ENCODE peak calls at places on chromosome 18, in eight cellular contexts. One of them, this sample, is unnamed.

GRCh38 chr18:32906506-32907214 is 133.8 kb upstream of the KLHL14 start:
- DNase-seq in endothelial cell: no peak
- DNase-seq in GM12892: no peak
- DNase-seq in GM20000: no peak
- DNase-seq in frontal cortex: peak; percentile 8
- DNase-seq in activated T-helper 1 cell treated with Interleukin-2 at 50 U/mL for 16 hours: no peak
- DNase-seq in activated naive CD8-positive, alpha-beta T cell treated with anti-CD3 and anti-CD28 coated beads, Interleukin-2, amount 10 ng/mL, durations not matched to agents 7 days and 5 days: no peak
- DNase-seq in NAMALWA: peak; percentile 34
- DNase-seq in this sample: no peak

GRCh38 chr18:80258640-80259039 is 11.3 kb upstream of the PARD6G start:
- DNase-seq in NAMALWA: no peak
- DNase-seq in GM12892: no peak
- DNase-seq in activated naive CD8-positive, alpha-beta T cell treated with anti-CD3 and anti-CD28 coated beads, Interleukin-2, amount 10 ng/mL, durations not matched to agents 7 days and 5 days: no peak
- DNase-seq in endothelial cell: no peak
- DNase-seq in frontal cortex: no peak
- DNase-seq in activated T-helper 1 cell treated with Interleukin-2 at 50 U/mL for 16 hours: no peak
- DNase-seq in GM20000: peak; percentile 39
- DNase-seq in this sample: no peak

GRCh38 chr18:36179562-36180334 is 7.5 kb upstream of the MOCOS start:
- DNase-seq in endothelial cell: no peak
- DNase-seq in activated naive CD8-positive, alpha-beta T cell treated with anti-CD3 and anti-CD28 coated beads, Interleukin-2, amount 10 ng/mL, durations not matched to agents 7 days and 5 days: no peak
- DNase-seq in frontal cortex: no peak
- DNase-seq in GM20000: no peak
- DNase-seq in NAMALWA: no peak
- DNase-seq in activated T-helper 1 cell treated with Interleukin-2 at 50 U/mL for 16 hours: no peak
- DNase-seq in GM12892: no peak
- DNase-seq in this sample: peak; percentile 46

GRCh38 chr18:33934258-33934657 is 290.5 kb downstream of the NOL4 start:
- DNase-seq in activated T-helper 1 cell treated with Interleukin-2 at 50 U/mL for 16 hours: no peak
- DNase-seq in GM12892: no peak
- DNase-seq in frontal cortex: no peak
- DNase-seq in endothelial cell: no peak
- DNase-seq in GM20000: no peak
- DNase-seq in activated naive CD8-positive, alpha-beta T cell treated with anti-CD3 and anti-CD28 coated beads, Interleukin-2, amount 10 ng/mL, durations not matched to agents 7 days and 5 days: no peak
- DNase-seq in NAMALWA: no peak
- DNase-seq in this sample: no peak

GRCh38 chr18:73617981-73618380 is 529.7 kb downstream of the FBXO15 start:
- DNase-seq in GM20000: no peak
- DNase-seq in activated naive CD8-positive, alpha-beta T cell treated with anti-CD3 and anti-CD28 coated beads, Interleukin-2, amount 10 ng/mL, durations not matched to agents 7 days and 5 days: no peak
- DNase-seq in NAMALWA: no peak
- DNase-seq in frontal cortex: no peak
- DNase-seq in endothelial cell: no peak
- DNase-seq in GM12892: no peak
- DNase-seq in activated T-helper 1 cell treated with Interleukin-2 at 50 U/mL for 16 hours: no peak
- DNase-seq in this sample: no peak

GRCh38 chr18:27483266-27483665 is 298.2 kb upstream of the CHST9 start:
- DNase-seq in endothelial cell: no peak
- DNase-seq in NAMALWA: no peak
- DNase-seq in activated naive CD8-positive, alpha-beta T cell treated with anti-CD3 and anti-CD28 coated beads, Interleukin-2, amount 10 ng/mL, durations not matched to agents 7 days and 5 days: no peak
- DNase-seq in GM12892: no peak
- DNase-seq in frontal cortex: no peak
- DNase-seq in GM20000: no peak
- DNase-seq in activated T-helper 1 cell treated with Interleukin-2 at 50 U/mL for 16 hours: no peak
- DNase-seq in this sample: no peak

GRCh38 chr18:79366177-79367094 is 29.3 kb upstream of the NFATC1 start:
- DNase-seq in frontal cortex: no peak
- DNase-seq in activated T-helper 1 cell treated with Interleukin-2 at 50 U/mL for 16 hours: no peak
- DNase-seq in GM20000: no peak
- DNase-seq in NAMALWA: no peak
- DNase-seq in GM12892: no peak
- DNase-seq in activated naive CD8-positive, alpha-beta T cell treated with anti-CD3 and anti-CD28 coated beads, Interleukin-2, amount 10 ng/mL, durations not matched to agents 7 days and 5 days: no peak
- DNase-seq in endothelial cell: no peak
- DNase-seq in this sample: peak; percentile 32

GRCh38 chr18:44679912-44680270 is 797 bp upstream of the SETBP1 start:
- DNase-seq in GM20000: no peak
- DNase-seq in activated T-helper 1 cell treated with Interleukin-2 at 50 U/mL for 16 hours: no peak
- DNase-seq in activated naive CD8-positive, alpha-beta T cell treated with anti-CD3 and anti-CD28 coated beads, Interleukin-2, amount 10 ng/mL, durations not matched to agents 7 days and 5 days: peak; percentile 54
- DNase-seq in GM12892: peak; percentile 26
- DNase-seq in endothelial cell: peak; percentile 52
- DNase-seq in frontal cortex: peak; percentile 49
- DNase-seq in NAMALWA: peak; percentile 53
- DNase-seq in this sample: peak; percentile 1

GRCh38 chr18:78612801-78613200 is 366.8 kb upstream of the SALL3 start:
- DNase-seq in GM12892: no peak
- DNase-seq in endothelial cell: no peak
- DNase-seq in NAMALWA: no peak
- DNase-seq in activated naive CD8-positive, alpha-beta T cell treated with anti-CD3 and anti-CD28 coated beads, Interleukin-2, amount 10 ng/mL, durations not matched to agents 7 days and 5 days: no peak
- DNase-seq in activated T-helper 1 cell treated with Interleukin-2 at 50 U/mL for 16 hours: no peak
- DNase-seq in GM20000: no peak
- DNase-seq in frontal cortex: no peak
- DNase-seq in this sample: no peak

GRCh38 chr18:26677957-26678356 is 129.6 kb upstream of the KCTD1 start:
- DNase-seq in frontal cortex: no peak
- DNase-seq in GM20000: no peak
- DNase-seq in activated T-helper 1 cell treated with Interleukin-2 at 50 U/mL for 16 hours: no peak
- DNase-seq in GM12892: no peak
- DNase-seq in NAMALWA: no peak
- DNase-seq in endothelial cell: no peak
- DNase-seq in activated naive CD8-positive, alpha-beta T cell treated with anti-CD3 and anti-CD28 coated beads, Interleukin-2, amount 10 ng/mL, durations not matched to agents 7 days and 5 days: no peak
- DNase-seq in this sample: no peak

GRCh38 chr18:47492691-47493090 is 241.2 kb upstream of the SKOR2 start:
- DNase-seq in GM20000: no peak
- DNase-seq in GM12892: no peak
- DNase-seq in NAMALWA: no peak
- DNase-seq in endothelial cell: no peak
- DNase-seq in activated T-helper 1 cell treated with Interleukin-2 at 50 U/mL for 16 hours: no peak
- DNase-seq in activated naive CD8-positive, alpha-beta T cell treated with anti-CD3 and anti-CD28 coated beads, Interleukin-2, amount 10 ng/mL, durations not matched to agents 7 days and 5 days: no peak
- DNase-seq in frontal cortex: no peak
- DNase-seq in this sample: peak; percentile 72

GRCh38 chr18:54607213-54607934 is 16.3 kb downstream of the DYNAP start:
- DNase-seq in endothelial cell: no peak
- DNase-seq in GM12892: no peak
- DNase-seq in GM20000: no peak
- DNase-seq in activated naive CD8-positive, alpha-beta T cell treated with anti-CD3 and anti-CD28 coated beads, Interleukin-2, amount 10 ng/mL, durations not matched to agents 7 days and 5 days: no peak
- DNase-seq in frontal cortex: no peak
- DNase-seq in NAMALWA: no peak
- DNase-seq in activated T-helper 1 cell treated with Interleukin-2 at 50 U/mL for 16 hours: no peak
- DNase-seq in this sample: no peak

GRCh38 chr18:34493566-34494358 is 216.3 kb upstream of the DTNA start:
- DNase-seq in GM20000: peak; percentile 66
- DNase-seq in frontal cortex: peak; percentile 44
- DNase-seq in activated T-helper 1 cell treated with Interleukin-2 at 50 U/mL for 16 hours: no peak
- DNase-seq in GM12892: peak; percentile 23
- DNase-seq in endothelial cell: peak; percentile 44
- DNase-seq in NAMALWA: no peak
- DNase-seq in activated naive CD8-positive, alpha-beta T cell treated with anti-CD3 and anti-CD28 coated beads, Interleukin-2, amount 10 ng/mL, durations not matched to agents 7 days and 5 days: peak; percentile 30
- DNase-seq in this sample: no peak

GRCh38 chr18:56248613-56249235 is 389.7 kb downstream of the TXNL1 start:
- DNase-seq in GM20000: peak; percentile 35
- DNase-seq in GM12892: peak; percentile 18
- DNase-seq in activated naive CD8-positive, alpha-beta T cell treated with anti-CD3 and anti-CD28 coated beads, Interleukin-2, amount 10 ng/mL, durations not matched to agents 7 days and 5 days: no peak
- DNase-seq in frontal cortex: no peak
- DNase-seq in endothelial cell: no peak
- DNase-seq in activated T-helper 1 cell treated with Interleukin-2 at 50 U/mL for 16 hours: no peak
- DNase-seq in NAMALWA: peak; percentile 90
- DNase-seq in this sample: no peak

GRCh38 chr18:7646174-7646886 is 79.2 kb downstream of the PTPRM start:
- DNase-seq in activated T-helper 1 cell treated with Interleukin-2 at 50 U/mL for 16 hours: no peak
- DNase-seq in NAMALWA: no peak
- DNase-seq in frontal cortex: no peak
- DNase-seq in activated naive CD8-positive, alpha-beta T cell treated with anti-CD3 and anti-CD28 coated beads, Interleukin-2, amount 10 ng/mL, durations not matched to agents 7 days and 5 days: no peak
- DNase-seq in GM20000: no peak
- DNase-seq in GM12892: no peak
- DNase-seq in endothelial cell: no peak
- DNase-seq in this sample: no peak

GRCh38 chr18:36652503-36652902 is 176.3 kb downstream of the TPGS2 start:
- DNase-seq in activated naive CD8-positive, alpha-beta T cell treated with anti-CD3 and anti-CD28 coated beads, Interleukin-2, amount 10 ng/mL, durations not matched to agents 7 days and 5 days: no peak
- DNase-seq in activated T-helper 1 cell treated with Interleukin-2 at 50 U/mL for 16 hours: no peak
- DNase-seq in GM12892: no peak
- DNase-seq in endothelial cell: no peak
- DNase-seq in GM20000: no peak
- DNase-seq in frontal cortex: no peak
- DNase-seq in NAMALWA: no peak
- DNase-seq in this sample: no peak

This sample was measured in HCEC 1CT.